ENCODE peak calls at places on chromosomes 16 and 17, in eight cellular contexts. Y is T-helper 9 cell, I is head of caudate nucleus, P is fibroblast of the conjunctiva, B is AG08396, R is NCI-H345, H is NCI-H524, Q is RPMI7951. M is an unnamed sample.

GRCh38 chr17:5509482-5509881 is 23.1 kb downstream of the MIS12 start:
- DNase-seq in H (no peak), R (no peak), I (no peak), B (no peak), Y (no peak), Q (peak), P (no peak), M (no peak)

GRCh38 chr16:49103298-49103697 is 178.3 kb downstream of the CBLN1 start:
- DNase-seq in Q (no peak), B (no peak), Y (no peak), I (no peak), P (no peak), R (no peak), H (no peak), M (no peak)

GRCh38 chr17:35162755-35163154 is 15.1 kb downstream of the UNC45B start:
- DNase-seq in R (no peak), P (no peak), B (no peak), Q (no peak), H (no peak), I (no peak), Y (no peak), M (no peak)

GRCh38 chr17:2393954-2394749 is 6.7 kb downstream of the MNT start:
- DNase-seq in P (no peak), H (no peak), I (no peak), B (no peak), R (no peak), Q (no peak), Y (no peak), M (no peak)

GRCh38 chr16:49603956-49604355 is 230.4 kb downstream of the C16orf78 start:
- DNase-seq in P (no peak), Q (no peak), Y (no peak), I (no peak), R (no peak), H (no peak), B (no peak), M (peak)

GRCh38 chr17:76845524-76845923 is 22.7 kb upstream of the MGAT5B start:
- DNase-seq in B (no peak), I (no peak), R (no peak), Q (no peak), P (no peak), Y (no peak), H (no peak), M (no peak)

GRCh38 chr17:68556551-68556950 is 44.3 kb downstream of the PRKAR1A start:
- DNase-seq in Q (no peak), Y (no peak), I (no peak), B (no peak), R (no peak), P (no peak), H (no peak), M (no peak)

GRCh38 chr17:77273397-77274136 is 132.8 kb downstream of the SEC14L1 start:
- DNase-seq in Q (peak), Y (no peak), R (no peak), B (no peak), P (no peak), I (no peak), H (no peak), M (no peak)

GRCh38 chr16:67786491-67786890 is 19.9 kb downstream of the RANBP10 start:
- DNase-seq in Q (no peak), Y (no peak), P (no peak), H (no peak), B (no peak), I (no peak), R (no peak), M (no peak)

GRCh38 chr17:49845210-49845782 is 2.6 kb downstream of the TAC4 start:
- DNase-seq in R (no peak), P (no peak), H (no peak), Q (no peak), I (no peak), B (no peak), Y (no peak), M (peak)

GRCh38 chr16:89862732-89863131 is 10.7 kb upstream of the TCF25 start:
- DNase-seq in Q (no peak), P (no peak), H (no peak), B (no peak), R (no peak), Y (no peak), I (no peak), M (no peak)

GRCh38 chr17:80317706-80317980 is 57.0 kb downstream of the RNF213 start:
- DNase-seq in I (no peak), R (no peak), B (no peak), P (no peak), H (no peak), Y (no peak), Q (no peak), M (no peak)

GRCh38 chr17:34161600-34161999 is 93.5 kb upstream of the CCL2 start:
- DNase-seq in H (no peak), Y (no peak), R (no peak), P (no peak), B (no peak), Q (no peak), I (no peak), M (no peak)

GRCh38 chr17:77018504-77018903 is 122.3 kb upstream of the SEC14L1 start:
- DNase-seq in Y (no peak), H (no peak), R (no peak), B (no peak), Q (no peak), I (no peak), P (no peak), M (no peak)

GRCh38 chr17:30236807-30237206 is 1.3 kb upstream of the SLC6A4 start:
- DNase-seq in P (no peak), I (peak), Y (no peak), R (peak), H (peak), Q (peak), B (peak), M (no peak)

GRCh38 chr17:79855331-79856124 is 16.3 kb upstream of the CBX4 start:
- DNase-seq in Q (no peak), H (no peak), I (no peak), Y (no peak), B (no peak), P (no peak), R (no peak), M (no peak)

GRCh38 chr16:81376880-81377279 is 62.1 kb downstream of the GAN start:
- DNase-seq in I (no peak), Y (no peak), B (no peak), P (no peak), R (no peak), Q (no peak), H (no peak), M (no peak)

GRCh38 chr16:68492501-68493411 is 44.4 kb upstream of the SMPD3 start:
- DNase-seq in P (no peak), H (no peak), B (no peak), R (peak), Q (no peak), I (no peak), Y (no peak), M (no peak)

GRCh38 chr16:16121185-16121727 is 102.0 kb downstream of the ABCC6 start:
- DNase-seq in B (no peak), R (no peak), P (no peak), Q (no peak), H (no peak), Y (no peak), I (no peak), M (no peak)

GRCh38 chr16:47956881-47957280 is 198.9 kb downstream of the ABCC12 start:
- DNase-seq in B (no peak), H (no peak), I (no peak), R (no peak), P (no peak), Y (no peak), Q (peak), M (no peak)

GRCh38 chr16:57757883-57758282 is 22.3 kb downstream of the KATNB1 start:
- DNase-seq in Y (no peak), H (no peak), R (no peak), P (no peak), I (no peak), Q (no peak), B (no peak), M (no peak)

GRCh38 chr17:58913971-58914769 is 158.5 kb downstream of the PPM1E start:
- DNase-seq in Y (no peak), P (peak), I (no peak), R (no peak), B (no peak), Q (no peak), H (no peak), M (no peak)

GRCh38 chr17:31171711-31172110 is 76.9 kb downstream of the NF1 start:
- DNase-seq in H (no peak), Q (no peak), P (no peak), I (no peak), Y (no peak), B (no peak), R (no peak), M (no peak)

GRCh38 chr17:2853722-2854580 is 57.7 kb downstream of the RAP1GAP2 start:
- DNase-seq in Y (no peak), I (no peak), P (no peak), H (peak), R (peak), Q (no peak), B (peak), M (no peak)

GRCh38 chr16:2147981-2148671 is at the start of gene RAB26:
- DNase-seq in Q (peak), P (no peak), Y (peak), R (peak), B (peak), H (peak), I (peak), M (no peak)

GRCh38 chr17:40980594-40980993 is 3.5 kb downstream of the KRT40 start:
- DNase-seq in H (no peak), Q (peak), Y (no peak), B (peak), I (no peak), R (no peak), P (no peak), M (no peak)

GRCh38 chr16:86070511-86070910 is 171.5 kb downstream of the IRF8 start:
- DNase-seq in P (no peak), Q (no peak), Y (no peak), R (no peak), I (no peak), B (no peak), H (no peak), M (no peak)

GRCh38 chr16:60166111-60166510 is 1432.0 kb upstream of the GOT2 start:
- DNase-seq in H (no peak), I (no peak), R (no peak), Q (no peak), B (no peak), P (no peak), Y (no peak), M (no peak)

GRCh38 chr17:45784583-45785372 is 658 bp downstream of the CRHR1 start:
- DNase-seq in R (peak), H (peak), I (peak), Y (peak), Q (no peak), P (no peak), B (peak), M (no peak)

GRCh38 chr16:89437991-89438390 is 52.4 kb downstream of the ANKRD11 start:
- DNase-seq in B (no peak), Y (no peak), P (no peak), I (no peak), R (no peak), H (no peak), Q (no peak), M (no peak)

GRCh38 chr16:10601444-10602401 is 21.3 kb upstream of the EMP2 start:
- DNase-seq in P (no peak), R (no peak), H (peak), Y (no peak), B (no peak), Q (no peak), I (no peak), M (no peak)

GRCh38 chr16:3013491-3013951 is 798 bp downstream of the CLDN9 start:
- DNase-seq in H (no peak), B (no peak), P (no peak), I (no peak), R (no peak), Y (no peak), Q (no peak), M (no peak)

GRCh38 chr17:29722411-29723198 is 99.9 kb upstream of the CORO6 start:
- DNase-seq in Y (no peak), I (no peak), R (no peak), P (peak), H (peak), B (peak), Q (peak), M (peak)

GRCh38 chr17:72205357-72205756 is 84.5 kb downstream of the SOX9 start:
- DNase-seq in Y (no peak), I (peak), B (no peak), Q (no peak), P (no peak), H (peak), R (no peak), M (no peak)

GRCh38 chr17:47615766-47616424 is 33.8 kb upstream of the KPNB1 start:
- DNase-seq in H (peak), R (peak), Q (peak), Y (no peak), B (no peak), I (no peak), P (peak), M (no peak)